ENCODE peak calls at places on chromosome 13, in eight cellular contexts. G is prostate gland, Y is cardiac fibroblast, J is astrocyte of the spinal cord, F is cardiac muscle cell, H is tibial artery, L is heart left ventricle, P is AG04450. I is an unnamed sample.

GRCh38 chr13:74067818-74068217 is 66.4 kb downstream of the KLF12 start:
- DNase-seq in G (no peak), Y (peak; percentile 55), J (no peak), F (no peak), H (no peak), L (no peak), P (no peak), I (no peak)

GRCh38 chr13:52599853-52600603 is 42.2 kb upstream of the HNRNPA1L2 start:
- DNase-seq in G (peak; percentile 33), Y (peak; percentile 49), J (peak; percentile 33), F (peak; percentile 53), H (no peak), L (peak; percentile 70), P (no peak), I (no peak)

GRCh38 chr13:40401911-40402776 is 264.3 kb downstream of the FOXO1 start:
- DNase-seq in G (peak; percentile 55), Y (peak; percentile 98), J (peak; percentile 98), F (peak; percentile 99), H (peak; percentile 97), L (peak; percentile 97), P (peak; percentile 79), I (peak; percentile 94)

GRCh38 chr13:38417727-38418126 is 68.1 kb downstream of the UFM1 start:
- DNase-seq in G (no peak), Y (peak; percentile 37), J (no peak), F (peak; percentile 24), H (no peak), L (no peak), P (no peak), I (no peak)

GRCh38 chr13:98450495-98451167 is 126.3 kb downstream of the STK24 start:
- DNase-seq in G (peak; percentile 73), Y (no peak), J (peak; percentile 29), F (no peak), H (peak; percentile 90), L (peak; percentile 78), P (no peak), I (no peak)

GRCh38 chr13:94658926-94659649 is 53.3 kb downstream of the SOX21 start:
- DNase-seq in G (no peak), Y (no peak), J (no peak), F (no peak), H (no peak), L (no peak), P (no peak), I (no peak)

GRCh38 chr13:30373727-30374126 is 48.6 kb upstream of the UBE2L5 start:
- DNase-seq in G (no peak), Y (no peak), J (no peak), F (no peak), H (peak; percentile 46), L (no peak), P (no peak), I (no peak)

GRCh38 chr13:20359335-20359734 is 127.2 kb upstream of the GJB6 start:
- DNase-seq in G (no peak), Y (peak; percentile 98), J (peak; percentile 96), F (peak; percentile 97), H (no peak), L (no peak), P (peak; percentile 92), I (peak; percentile 41)

GRCh38 chr13:101681834-101682233 is 229.4 kb downstream of the ITGBL1 start:
- DNase-seq in G (no peak), Y (no peak), J (peak; percentile 27), F (no peak), H (no peak), L (no peak), P (no peak), I (no peak)

GRCh38 chr13:93260591-93260990 is 34.0 kb downstream of the GPC6 start:
- DNase-seq in G (no peak), Y (peak; percentile 18), J (no peak), F (peak; percentile 48), H (no peak), L (no peak), P (no peak), I (no peak)

GRCh38 chr13:22839554-22840286 is 341.1 kb upstream of the SGCG start:
- DNase-seq in G (no peak), Y (no peak), J (no peak), F (no peak), H (no peak), L (no peak), P (no peak), I (no peak)

GRCh38 chr13:98822238-98822606 is 69.8 kb upstream of the SLC15A1 start:
- DNase-seq in G (no peak), Y (peak; percentile 25), J (no peak), F (peak; percentile 26), H (no peak), L (no peak), P (no peak), I (no peak)

GRCh38 chr13:29561918-29562317 is 33.6 kb downstream of the SLC7A1 start:
- DNase-seq in G (no peak), Y (peak; percentile 40), J (no peak), F (peak; percentile 24), H (no peak), L (no peak), P (no peak), I (no peak)

GRCh38 chr13:107124129-107124718 is 556.3 kb upstream of the ARGLU1 start:
- DNase-seq in G (no peak), Y (peak; percentile 26), J (peak; percentile 39), F (peak; percentile 33), H (no peak), L (no peak), P (no peak), I (no peak)

GRCh38 chr13:113856716-113857065 is 7.2 kb downstream of the GAS6 start:
- DNase-seq in G (no peak), Y (peak; percentile 72), J (peak; percentile 65), F (peak; percentile 41), H (peak; percentile 66), L (peak; percentile 70), P (no peak), I (no peak)

GRCh38 chr13:72290962-72291681 is 424.1 kb upstream of the DACH1 start:
- DNase-seq in G (no peak), Y (peak; percentile 44), J (peak; percentile 85), F (peak; percentile 19), H (no peak), L (no peak), P (no peak), I (peak; percentile 16)

GRCh38 chr13:27730191-27730590 is 62.1 kb upstream of the GSX1 start:
- DNase-seq in G (no peak), Y (no peak), J (no peak), F (no peak), H (no peak), L (no peak), P (no peak), I (no peak)

GRCh38 chr13:51291341-51291740 is 48.1 kb upstream of the SERPINE3 start:
- DNase-seq in G (no peak), Y (peak; percentile 15), J (no peak), F (peak; percentile 29), H (no peak), L (no peak), P (no peak), I (no peak)

GRCh38 chr13:19089315-19089714 is 92.3 kb downstream of the TUBA3C start:
- DNase-seq in G (no peak), Y (no peak), J (no peak), F (no peak), H (no peak), L (no peak), P (no peak), I (no peak)

GRCh38 chr13:49348748-49349147 is 95.1 kb downstream of the CAB39L start:
- DNase-seq in G (no peak), Y (no peak), J (no peak), F (no peak), H (no peak), L (no peak), P (no peak), I (no peak)

GRCh38 chr13:106507560-106508274 is 27.7 kb downstream of the EFNB2 start:
- DNase-seq in G (no peak), Y (peak; percentile 97), J (peak; percentile 97), F (peak; percentile 96), H (no peak), L (no peak), P (peak; percentile 76), I (peak; percentile 45)

GRCh38 chr13:50107205-50107604 is 92.0 kb downstream of the KCNRG start:
- DNase-seq in G (no peak), Y (no peak), J (no peak), F (no peak), H (no peak), L (no peak), P (no peak), I (no peak)

GRCh38 chr13:81133066-81133465 is 792.1 kb upstream of the SPRY2 start:
- DNase-seq in G (no peak), Y (peak; percentile 61), J (peak; percentile 74), F (peak; percentile 37), H (no peak), L (no peak), P (no peak), I (no peak)

GRCh38 chr13:111328111-111328802 is 7.8 kb downstream of the TEX29 start:
- DNase-seq in G (peak; percentile 2), Y (no peak), J (no peak), F (no peak), H (peak; percentile 34), L (no peak), P (no peak), I (no peak)
- H3K4me3 ChIP-seq in G (no peak overlapping the region), Y (no peak overlapping the region), J (no peak overlapping the region), F (no peak overlapping the region), H (no peak overlapping the region), L (no peak overlapping the region), P (no peak overlapping the region), I (no peak overlapping the region)

DNA sequence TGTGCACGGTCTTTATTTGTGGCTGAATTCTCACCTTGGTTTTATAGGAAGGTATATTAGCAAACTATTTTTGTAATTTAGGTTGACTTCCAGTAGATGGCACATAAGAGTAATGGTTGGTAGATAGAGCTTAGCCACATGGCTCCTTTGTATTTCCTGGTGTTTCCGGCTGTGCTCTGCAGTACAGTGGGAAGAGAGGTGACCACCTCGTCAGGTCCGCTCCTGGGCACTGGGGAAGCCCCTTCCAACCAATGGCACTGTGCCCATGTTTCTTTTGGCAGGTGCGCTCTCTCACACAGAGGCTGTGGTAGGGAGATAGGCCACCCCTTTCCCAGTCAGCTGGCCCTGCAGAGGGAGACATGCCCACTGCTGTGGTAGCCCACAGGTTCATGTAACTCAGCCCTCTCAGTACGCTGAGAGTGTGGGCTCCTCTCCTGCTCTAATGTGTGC is 74.3 kb upstream of the ATP12A start:
- DNase-seq in G (no peak), Y (peak; percentile 58), J (no peak), F (peak; percentile 74), H (no peak), L (no peak), P (no peak), I (no peak)
- TF ChIP-seq CTCF in G (no peak), Y (peak; percentile 48), J (no peak), F (peak; percentile 53), H (no peak), L (no peak), P (peak; percentile 41), I (peak; percentile 24)

DNA sequence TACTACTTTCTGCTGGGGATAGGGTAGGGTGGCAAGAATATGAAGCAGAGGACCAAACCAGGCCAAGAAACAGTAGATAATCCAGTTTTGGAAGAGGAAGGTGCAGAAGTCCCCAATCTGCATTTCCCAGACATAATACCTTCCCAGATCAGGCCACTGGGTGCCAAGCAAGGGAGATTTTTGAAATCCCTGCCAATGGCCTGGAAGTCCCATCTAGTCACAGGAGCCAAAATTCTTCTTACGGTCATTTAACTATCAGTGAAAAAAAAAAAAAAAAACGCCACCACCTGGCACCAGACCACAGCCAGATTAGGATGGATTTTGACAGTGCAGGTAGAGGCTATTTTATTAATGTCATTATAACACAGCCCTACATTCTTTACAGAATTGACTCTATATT is 57.8 kb downstream of the ZC3H13 start:
- DNase-seq in G (no peak), Y (no peak), J (no peak), F (no peak), H (no peak), L (no peak), P (no peak), I (no peak)
- H3K4me3 ChIP-seq in G (no peak overlapping the region), Y (no peak overlapping the region), J (no peak overlapping the region), F (no peak overlapping the region), H (no peak overlapping the region), L (no peak overlapping the region), P (no peak overlapping the region), I (no peak overlapping the region)

GRCh38 chr13:33723772-33724435 is 94.0 kb upstream of the RFC3 start:
- DNase-seq in G (peak; percentile 84), Y (peak; percentile 94), J (peak; percentile 82), F (peak; percentile 94), H (peak; percentile 82), L (peak; percentile 68), P (peak; percentile 69), I (no peak)
- TF ChIP-seq CTCF in G (peak; percentile 46), Y (peak; percentile 63), J (peak; percentile 75), F (peak; percentile 68), H (peak; percentile 70), L (peak; percentile 80), P (peak; percentile 76), I (peak; percentile 73)

I was measured in BJ.